ENCODE peak calls at places on chromosomes 16 and 17, in six cellular contexts. J, E, Y, C, B and Z are unnamed samples.

GRCh38 chr16:9330036-9330545 is 238.6 kb downstream of the HAPSTR1 start:
- DNase-seq in Y (no peak), J (no peak), B (no peak), C (no peak), E (no peak), Z (no peak)

GRCh38 chr16:84117482-84117843 is 721 bp upstream of the MBTPS1 start:
- DNase-seq in Y (peak; percentile 43), C (no peak), B (peak; percentile 31), E (no peak), J (no peak), Z (no peak)

GRCh38 chr16:11597268-11597690 is 10.6 kb upstream of the LITAF start:
- DNase-seq in C (no peak), B (no peak), Y (no peak), E (peak; percentile 72), J (peak; percentile 77), Z (no peak)

GRCh38 chr17:70295732-70296131 is 126.4 kb downstream of the KCNJ2 start:
- DNase-seq in B (no peak), C (peak; percentile 28), J (peak; percentile 25), Y (no peak), E (no peak), Z (no peak)

GRCh38 chr17:17445296-17445924 is 31.4 kb upstream of the MED9 start:
- DNase-seq in C (no peak), B (no peak), E (no peak), Y (no peak), J (no peak), Z (no peak)

GRCh38 chr16:72846594-72846993 is 201.3 kb downstream of the ZFHX3 start:
- DNase-seq in B (no peak), C (no peak), J (no peak), E (no peak), Y (no peak), Z (no peak)

GRCh38 chr17:82287849-82288601 is 14.5 kb upstream of the CSNK1D start:
- DNase-seq in J (peak; percentile 44), B (peak; percentile 74), Y (no peak), E (no peak), C (peak; percentile 91), Z (no peak)

GRCh38 chr17:74008196-74008595 is 195.3 kb upstream of the RPL38 start:
- DNase-seq in C (no peak), J (peak; percentile 52), Y (no peak), B (no peak), E (no peak), Z (no peak)

GRCh38 chr16:27389272-27389961 is 12.6 kb upstream of the IL21R start:
- DNase-seq in E (no peak), J (no peak), B (peak; percentile 30), Y (no peak), C (no peak), Z (no peak)

GRCh38 chr16:68422396-68422964 is 25.8 kb downstream of the SMPD3 start:
- DNase-seq in J (no peak), B (no peak), E (no peak), C (no peak), Y (no peak), Z (no peak)

GRCh38 chr16:47712276-47713224 is 251.4 kb downstream of the PHKB start:
- DNase-seq in C (no peak), B (no peak), J (no peak), Y (no peak), E (peak; percentile 76), Z (no peak)

GRCh38 chr16:79897444-79898146 is 297.1 kb upstream of the MAF start:
- DNase-seq in E (no peak), C (no peak), J (no peak), Y (no peak), B (no peak), Z (no peak)

GRCh38 chr16:79897087-79897443 is 296.5 kb upstream of the MAF start:
- DNase-seq in Y (no peak), B (no peak), J (no peak), C (no peak), E (no peak), Z (no peak)

GRCh38 chr16:79898703-79899102 is 298.2 kb upstream of the MAF start:
- DNase-seq in Y (no peak), C (no peak), E (no peak), J (no peak), B (no peak), Z (no peak)

GRCh38 chr16:79901522-79901921 is 301.0 kb upstream of the MAF start:
- DNase-seq in C (no peak), E (no peak), J (no peak), B (no peak), Y (no peak), Z (no peak)

GRCh38 chr16:79899316-79900110 is 299.0 kb upstream of the MAF start:
- DNase-seq in E (no peak), Y (no peak), B (no peak), J (no peak), C (no peak), Z (no peak)
- TF ChIP-seq POLR2A in E (no peak), Y (no peak), B (no peak), J (no peak), C (no peak), Z (no peak)

DNA sequence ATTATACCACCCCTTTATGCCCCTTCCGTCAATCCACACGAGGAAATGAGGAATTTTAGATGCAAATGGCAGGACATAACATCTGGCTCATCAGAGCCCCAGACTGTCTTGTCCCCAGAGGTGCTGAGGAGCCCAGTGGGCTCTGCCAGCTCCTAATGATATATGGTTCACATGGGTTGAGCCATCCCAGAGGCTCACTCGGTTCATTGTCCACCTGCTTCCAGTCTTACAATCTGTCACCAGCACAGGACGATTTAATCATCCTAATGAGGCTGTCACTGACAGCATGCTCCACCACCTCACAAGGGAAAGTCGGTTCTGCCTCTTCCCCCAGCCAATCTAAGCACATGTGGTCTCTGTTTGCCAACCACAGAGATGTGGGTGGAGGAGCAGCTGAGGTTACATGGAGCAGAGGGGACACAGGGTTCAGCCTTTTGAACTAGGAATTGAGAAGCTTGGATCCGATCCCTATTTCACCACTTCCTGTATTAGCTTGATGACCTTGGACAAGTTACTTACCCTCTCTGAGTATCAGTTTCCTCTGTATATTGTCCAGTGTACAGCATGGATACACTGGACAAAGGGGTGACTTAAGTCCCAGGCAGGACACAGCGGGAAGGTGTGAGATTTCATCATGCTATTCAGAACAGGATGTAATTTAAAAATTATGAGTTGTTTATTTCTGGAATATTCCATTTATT is 27.0 kb upstream of the DHX8 start:
- DNase-seq in J (peak; percentile 84), C (peak; percentile 63), B (peak; percentile 44), Y (no peak), E (no peak), Z (no peak)
- TF ChIP-seq POLR2A in J (no peak), C (no peak), B (no peak), Y (no peak), E (no peak), Z (no peak)

GRCh38 chr17:20908373-20909273 is 134.2 kb downstream of the USP22 start:
- DNase-seq in Y (peak; percentile 84), C (peak; percentile 90), J (peak; percentile 81), E (peak; percentile 94), B (peak; percentile 53), Z (peak; percentile 83)
- TF ChIP-seq POLR2A in Y (no peak), C (peak; percentile 45), J (no peak), E (peak; percentile 33), B (no peak), Z (peak; percentile 30)

DNA sequence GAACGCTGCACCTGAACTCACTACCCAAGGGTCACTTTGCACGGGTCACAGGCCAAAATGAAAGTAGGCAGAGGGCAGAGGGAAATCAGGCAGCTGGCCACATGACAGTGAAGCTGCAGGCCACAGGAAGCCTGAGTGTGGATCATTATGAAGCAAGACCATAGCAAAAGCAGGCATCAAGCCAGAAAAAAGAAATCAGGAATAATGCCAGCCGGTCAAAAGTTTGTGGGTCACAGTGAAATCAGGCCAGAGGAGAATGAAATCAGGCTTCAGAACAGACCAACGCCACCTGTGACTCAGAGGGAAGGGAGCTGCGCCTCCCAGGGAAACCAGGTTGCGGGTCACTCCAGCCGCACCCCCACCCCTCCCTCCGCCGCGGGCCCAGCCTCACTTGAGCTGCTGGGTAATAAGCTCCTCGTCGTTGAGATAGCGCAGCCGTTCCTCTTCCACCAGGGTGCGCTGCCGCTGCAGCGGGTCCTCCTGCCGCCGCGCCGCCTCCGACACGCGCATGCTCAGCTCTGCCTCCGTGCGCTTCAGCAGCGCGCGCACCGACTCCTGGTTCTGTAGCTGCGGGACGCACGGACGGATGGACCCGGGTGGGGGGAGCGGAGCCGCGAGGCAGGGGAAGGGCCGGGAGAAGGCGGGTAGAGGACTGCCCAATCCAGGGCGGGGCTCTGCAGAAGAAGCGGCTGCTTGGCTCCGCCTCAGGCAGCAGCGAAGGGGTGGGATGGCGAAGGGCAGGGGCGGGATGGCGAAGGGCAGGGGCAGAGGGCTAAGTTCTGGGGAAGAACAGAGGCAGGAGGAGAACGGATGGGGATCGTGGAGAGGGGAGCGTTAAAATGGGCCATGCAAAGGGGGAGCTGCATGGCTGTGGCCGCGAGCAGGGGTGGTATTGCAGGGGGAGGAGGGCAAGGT is 47.7 kb downstream of the SRCIN1 start:
- DNase-seq in Y (peak; percentile 94), E (peak; percentile 97), J (peak; percentile 94), B (peak; percentile 86), C (peak; percentile 87), Z (peak; percentile 93)
- TF ChIP-seq POLR2A in Y (no peak), E (no peak), J (no peak), B (no peak), C (no peak), Z (no peak)

GRCh38 chr16:15399317-15399716 is 3.8 kb downstream of the MPV17L start:
- DNase-seq in B (no peak), J (no peak), C (no peak), E (no peak), Y (no peak), Z (no peak)

GRCh38 chr16:15403392-15403995 is 7.9 kb downstream of the MPV17L start:
- DNase-seq in Y (no peak), C (no peak), B (no peak), J (peak; percentile 18), E (no peak), Z (no peak)

GRCh38 chr16:15401972-15402371 is 6.4 kb downstream of the MPV17L start:
- DNase-seq in E (no peak), Y (no peak), C (no peak), J (no peak), B (no peak), Z (no peak)

GRCh38 chr16:15396948-15397594 is 1.5 kb downstream of the MPV17L start:
- DNase-seq in C (no peak), Y (no peak), J (no peak), B (no peak), E (no peak), Z (no peak)

DNA sequence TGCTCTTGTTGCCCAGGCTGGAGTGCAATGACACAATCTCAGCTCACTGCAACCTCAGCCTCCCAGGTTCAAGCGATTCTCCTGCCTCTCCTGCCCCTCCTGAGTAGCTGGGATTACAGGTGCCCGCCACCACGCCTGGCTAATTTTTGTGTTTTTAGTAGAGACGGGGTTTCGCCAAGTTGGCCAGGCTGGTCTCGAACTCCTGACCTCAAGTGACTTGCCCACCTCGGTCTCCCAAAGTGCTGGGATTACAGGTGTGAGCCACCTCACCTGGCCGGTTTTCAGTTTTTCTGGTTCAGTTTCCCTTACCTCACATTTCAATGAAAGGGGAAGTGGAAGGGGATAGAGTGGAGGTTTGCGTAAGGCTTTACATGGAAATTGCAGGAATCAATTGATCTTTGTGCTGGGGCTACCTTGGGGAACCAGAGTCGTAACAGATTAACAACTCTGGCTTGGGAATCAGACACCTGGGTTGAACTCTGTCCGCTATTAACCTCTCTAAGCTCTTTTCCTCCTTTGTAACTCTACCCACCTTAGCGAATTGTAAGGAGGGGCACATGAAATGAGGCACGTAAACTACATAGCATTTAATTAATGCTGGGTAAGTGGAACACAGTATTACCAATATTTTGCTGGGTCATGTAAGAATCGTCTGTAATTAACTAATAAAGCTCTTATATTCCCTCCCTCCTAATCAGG is 3.2 kb downstream of the MPV17L start:
- DNase-seq in B (no peak), Y (no peak), C (no peak), J (no peak), E (no peak), Z (no peak)
- TF ChIP-seq POLR2A in B (no peak), Y (no peak), C (no peak), J (no peak), E (no peak), Z (no peak)